ENCODE peak calls at places on chromosomes 6 and 20, in six cellular contexts. One of them, this sample, is unnamed.

GRCh38 chr20:32635764-32636163 is 38.0 kb downstream of the C20orf203 start:
- DNase-seq in fibroblast of gingiva: no peak
- DNase-seq in brain microvascular endothelial cell: peak
- DNase-seq in left lobe of liver: no peak
- DNase-seq in NCI-H2081: no peak
- DNase-seq in endodermal cell: peak
- DNase-seq in this sample: no peak

GRCh38 chr6:169167581-169168301 is 85.9 kb downstream of the THBS2 start:
- DNase-seq in left lobe of liver: no peak
- DNase-seq in endodermal cell: no peak
- DNase-seq in fibroblast of gingiva: no peak
- DNase-seq in brain microvascular endothelial cell: peak
- DNase-seq in NCI-H2081: no peak
- DNase-seq in this sample: no peak

GRCh38 chr6:138109042-138109997 is 2.1 kb upstream of the PERP start:
- DNase-seq in endodermal cell: peak
- DNase-seq in brain microvascular endothelial cell: peak
- DNase-seq in NCI-H2081: peak
- DNase-seq in fibroblast of gingiva: peak
- DNase-seq in left lobe of liver: no peak
- DNase-seq in this sample: peak

GRCh38 chr20:63553933-63554290 is at the start of gene FNDC11:
- DNase-seq in NCI-H2081: no peak
- DNase-seq in left lobe of liver: no peak
- DNase-seq in brain microvascular endothelial cell: no peak
- DNase-seq in fibroblast of gingiva: no peak
- DNase-seq in endodermal cell: peak
- DNase-seq in this sample: no peak

GRCh38 chr20:32224463-32224862 is 16.8 kb downstream of the POFUT1 start:
- DNase-seq in NCI-H2081: no peak
- DNase-seq in brain microvascular endothelial cell: no peak
- DNase-seq in left lobe of liver: no peak
- DNase-seq in endodermal cell: no peak
- DNase-seq in fibroblast of gingiva: no peak
- DNase-seq in this sample: no peak

GRCh38 chr6:142162780-142163179 is 15.7 kb downstream of the VTA1 start:
- DNase-seq in endodermal cell: no peak
- DNase-seq in left lobe of liver: no peak
- DNase-seq in brain microvascular endothelial cell: no peak
- DNase-seq in fibroblast of gingiva: no peak
- DNase-seq in NCI-H2081: peak
- DNase-seq in this sample: no peak

GRCh38 chr6:34046617-34047016 is 99.3 kb downstream of the GRM4 start:
- DNase-seq in fibroblast of gingiva: no peak
- DNase-seq in brain microvascular endothelial cell: no peak
- DNase-seq in endodermal cell: no peak
- DNase-seq in left lobe of liver: no peak
- DNase-seq in NCI-H2081: no peak
- DNase-seq in this sample: no peak

GRCh38 chr20:61803903-61804804 is 261.5 kb downstream of the TAF4 start:
- DNase-seq in NCI-H2081: no peak
- DNase-seq in endodermal cell: peak
- DNase-seq in left lobe of liver: no peak
- DNase-seq in fibroblast of gingiva: peak
- DNase-seq in brain microvascular endothelial cell: no peak
- DNase-seq in this sample: peak

GRCh38 chr6:134938896-134939295 is 11.0 kb downstream of the ALDH8A1 start:
- DNase-seq in brain microvascular endothelial cell: no peak
- DNase-seq in NCI-H2081: no peak
- DNase-seq in fibroblast of gingiva: no peak
- DNase-seq in left lobe of liver: no peak
- DNase-seq in endodermal cell: no peak
- DNase-seq in this sample: no peak

GRCh38 chr6:100488231-100488630 is 23.5 kb upstream of the SIM1 start:
- DNase-seq in brain microvascular endothelial cell: no peak
- DNase-seq in left lobe of liver: no peak
- DNase-seq in fibroblast of gingiva: no peak
- DNase-seq in endodermal cell: no peak
- DNase-seq in NCI-H2081: no peak
- DNase-seq in this sample: peak

GRCh38 chr20:58652606-58653303 is 1.7 kb downstream of the STX16 start:
- DNase-seq in left lobe of liver: no peak
- DNase-seq in fibroblast of gingiva: no peak
- DNase-seq in NCI-H2081: no peak
- DNase-seq in endodermal cell: no peak
- DNase-seq in brain microvascular endothelial cell: no peak
- DNase-seq in this sample: no peak

GRCh38 chr6:41728073-41728936 is 7.1 kb downstream of the TFEB start:
- DNase-seq in fibroblast of gingiva: no peak
- DNase-seq in brain microvascular endothelial cell: no peak
- DNase-seq in left lobe of liver: no peak
- DNase-seq in endodermal cell: no peak
- DNase-seq in NCI-H2081: peak
- DNase-seq in this sample: no peak

GRCh38 chr6:158047120-158047518 is 65.5 kb downstream of the SYNJ2 start:
- DNase-seq in endodermal cell: no peak
- DNase-seq in left lobe of liver: no peak
- DNase-seq in fibroblast of gingiva: peak
- DNase-seq in NCI-H2081: no peak
- DNase-seq in brain microvascular endothelial cell: peak
- DNase-seq in this sample: peak

GRCh38 chr20:13995086-13995665 is at the start of gene MACROD2:
- DNase-seq in brain microvascular endothelial cell: peak
- DNase-seq in fibroblast of gingiva: peak
- DNase-seq in endodermal cell: peak
- DNase-seq in left lobe of liver: peak
- DNase-seq in NCI-H2081: peak
- DNase-seq in this sample: peak

GRCh38 chr6:45436544-45437440 is 59.1 kb upstream of the SUPT3H start:
- DNase-seq in brain microvascular endothelial cell: peak
- DNase-seq in left lobe of liver: no peak
- DNase-seq in NCI-H2081: no peak
- DNase-seq in fibroblast of gingiva: peak
- DNase-seq in endodermal cell: no peak
- DNase-seq in this sample: peak

GRCh38 chr20:40257763-40258162 is 431.3 kb downstream of the MAFB start:
- DNase-seq in fibroblast of gingiva: no peak
- DNase-seq in endodermal cell: no peak
- DNase-seq in left lobe of liver: no peak
- DNase-seq in NCI-H2081: no peak
- DNase-seq in brain microvascular endothelial cell: no peak
- DNase-seq in this sample: no peak

GRCh38 chr20:58019027-58019849 is 209.2 kb downstream of the ANKRD60 start:
- DNase-seq in endodermal cell: no peak
- DNase-seq in left lobe of liver: no peak
- DNase-seq in fibroblast of gingiva: peak
- DNase-seq in NCI-H2081: no peak
- DNase-seq in brain microvascular endothelial cell: peak
- DNase-seq in this sample: peak

GRCh38 chr6:30810813-30811329 is 66.5 kb upstream of the IER3 start:
- DNase-seq in endodermal cell: peak
- DNase-seq in fibroblast of gingiva: no peak
- DNase-seq in brain microvascular endothelial cell: no peak
- DNase-seq in NCI-H2081: no peak
- DNase-seq in left lobe of liver: no peak
- DNase-seq in this sample: no peak

GRCh38 chr20:57473246-57474042 is 51.5 kb downstream of the CTCFL start:
- DNase-seq in NCI-H2081: no peak
- DNase-seq in left lobe of liver: peak
- DNase-seq in endodermal cell: peak
- DNase-seq in fibroblast of gingiva: no peak
- DNase-seq in brain microvascular endothelial cell: no peak
- DNase-seq in this sample: peak

GRCh38 chr6:133945158-133945557 is 7.9 kb upstream of the TBPL1 start:
- DNase-seq in endodermal cell: peak
- DNase-seq in fibroblast of gingiva: peak
- DNase-seq in NCI-H2081: no peak
- DNase-seq in left lobe of liver: no peak
- DNase-seq in brain microvascular endothelial cell: no peak
- DNase-seq in this sample: no peak

GRCh38 chr6:7919871-7920270 is 9.3 kb upstream of the TXNDC5 start:
- DNase-seq in left lobe of liver: no peak
- DNase-seq in brain microvascular endothelial cell: no peak
- DNase-seq in endodermal cell: peak
- DNase-seq in fibroblast of gingiva: no peak
- DNase-seq in NCI-H2081: no peak
- DNase-seq in this sample: peak

GRCh38 chr6:39366875-39367618 is 44.5 kb upstream of the KCNK16 start:
- DNase-seq in fibroblast of gingiva: no peak
- DNase-seq in brain microvascular endothelial cell: peak
- DNase-seq in left lobe of liver: no peak
- DNase-seq in endodermal cell: no peak
- DNase-seq in NCI-H2081: no peak
- DNase-seq in this sample: no peak

GRCh38 chr6:169109381-169109780 is 144.3 kb downstream of the THBS2 start:
- DNase-seq in fibroblast of gingiva: no peak
- DNase-seq in brain microvascular endothelial cell: no peak
- DNase-seq in NCI-H2081: no peak
- DNase-seq in endodermal cell: no peak
- DNase-seq in left lobe of liver: no peak
- DNase-seq in this sample: no peak

GRCh38 chr20:34311118-34312023 is 8.2 kb upstream of the AHCY start:
- DNase-seq in brain microvascular endothelial cell: no peak
- DNase-seq in endodermal cell: peak
- DNase-seq in fibroblast of gingiva: no peak
- DNase-seq in left lobe of liver: peak
- DNase-seq in NCI-H2081: no peak
- DNase-seq in this sample: peak

GRCh38 chr20:61535956-61536355 is 283.9 kb downstream of the CDH4 start:
- DNase-seq in left lobe of liver: no peak
- DNase-seq in fibroblast of gingiva: no peak
- DNase-seq in NCI-H2081: no peak
- DNase-seq in endodermal cell: no peak
- DNase-seq in brain microvascular endothelial cell: no peak
- DNase-seq in this sample: no peak

GRCh38 chr6:14031516-14031915 is 86.1 kb upstream of the CD83 start:
- DNase-seq in brain microvascular endothelial cell: no peak
- DNase-seq in NCI-H2081: no peak
- DNase-seq in fibroblast of gingiva: no peak
- DNase-seq in endodermal cell: no peak
- DNase-seq in left lobe of liver: no peak
- DNase-seq in this sample: peak

GRCh38 chr6:52297433-52297832 is 12.9 kb upstream of the MCM3 start:
- DNase-seq in fibroblast of gingiva: no peak
- DNase-seq in endodermal cell: no peak
- DNase-seq in left lobe of liver: no peak
- DNase-seq in NCI-H2081: no peak
- DNase-seq in brain microvascular endothelial cell: no peak
- DNase-seq in this sample: no peak

GRCh38 chr20:3995067-3995748 is 20.1 kb downstream of the RNF24 start:
- DNase-seq in brain microvascular endothelial cell: peak
- DNase-seq in NCI-H2081: no peak
- DNase-seq in endodermal cell: peak
- DNase-seq in fibroblast of gingiva: no peak
- DNase-seq in left lobe of liver: no peak
- DNase-seq in this sample: peak

GRCh38 chr20:42027746-42028268 is 409.6 kb upstream of the CHD6 start:
- DNase-seq in NCI-H2081: no peak
- DNase-seq in left lobe of liver: no peak
- DNase-seq in brain microvascular endothelial cell: no peak
- DNase-seq in endodermal cell: no peak
- DNase-seq in fibroblast of gingiva: no peak
- DNase-seq in this sample: no peak

GRCh38 chr6:52254731-52255378 is 10.6 kb upstream of the IL17F start:
- DNase-seq in left lobe of liver: no peak
- DNase-seq in endodermal cell: no peak
- DNase-seq in NCI-H2081: no peak
- DNase-seq in brain microvascular endothelial cell: no peak
- DNase-seq in fibroblast of gingiva: no peak
- DNase-seq in this sample: no peak

GRCh38 chr6:33428219-33428890 is 8.5 kb downstream of the SYNGAP1 start:
- DNase-seq in left lobe of liver: no peak
- DNase-seq in fibroblast of gingiva: peak
- DNase-seq in NCI-H2081: no peak
- DNase-seq in endodermal cell: peak
- DNase-seq in brain microvascular endothelial cell: peak
- DNase-seq in this sample: no peak

GRCh38 chr20:39853664-39854063 is 835.4 kb downstream of the MAFB start:
- DNase-seq in NCI-H2081: no peak
- DNase-seq in endodermal cell: peak
- DNase-seq in left lobe of liver: no peak
- DNase-seq in fibroblast of gingiva: peak
- DNase-seq in brain microvascular endothelial cell: peak
- DNase-seq in this sample: peak

GRCh38 chr20:35326021-35326731 is 34.0 kb upstream of the FAM83C start:
- DNase-seq in endodermal cell: no peak
- DNase-seq in NCI-H2081: no peak
- DNase-seq in left lobe of liver: no peak
- DNase-seq in fibroblast of gingiva: peak
- DNase-seq in brain microvascular endothelial cell: no peak
- DNase-seq in this sample: peak

This sample was measured in foreskin fibroblast.